ENCODE peak calls at places on chromosomes 6 and 20, in five cellular contexts. Q is dorsolateral prefrontal cortex; J is CD4-positive, alpha-beta T cell; H is psoas muscle; G is colonic mucosa. F is an unnamed sample.
A peak's percentile ranks its signal among the peaks of the same experiment; 100 is the strongest.

GRCh38 chr20:54257090-54257816 is 49.4 kb downstream of the PFDN4 start:
- DNase-seq in Q (no peak), J (no peak), H (no peak), G (no peak), F (no peak)

GRCh38 chr6:40822619-40823018 is 216.4 kb downstream of the UNC5CL start:
- DNase-seq in Q (no peak), J (no peak), H (no peak), G (no peak), F (no peak)

GRCh38 chr6:145830612-145831011 is 16.0 kb upstream of the FBXO30 start:
- DNase-seq in Q (no peak), J (no peak), H (no peak), G (no peak), F (no peak)

GRCh38 chr6:169933839-169934698 is 182.6 kb downstream of the ERMARD start:
- DNase-seq in Q (no peak), J (no peak), H (peak; percentile 85), G (peak; percentile 55), F (peak; percentile 75)

GRCh38 chr20:63589261-63590217 is 15.5 kb upstream of the HELZ2 start:
- DNase-seq in Q (no peak), J (no peak), H (no peak), G (no peak), F (peak; percentile 42)

GRCh38 chr20:57001126-57001767 is 265.2 kb downstream of the BMP7 start:
- DNase-seq in Q (no peak), J (no peak), H (no peak), G (no peak), F (no peak)

GRCh38 chr20:52251137-52251700 is 59.6 kb upstream of the ZFP64 start:
- DNase-seq in Q (no peak), J (no peak), H (no peak), G (no peak), F (no peak)

GRCh38 chr20:54122681-54123586 is 50.9 kb downstream of the CYP24A1 start:
- DNase-seq in Q (no peak), J (no peak), H (no peak), G (no peak), F (no peak)

GRCh38 chr6:48474764-48475674 is 364.0 kb upstream of the PTCHD4 start:
- DNase-seq in Q (no peak), J (no peak), H (no peak), G (no peak), F (no peak)

GRCh38 chr6:44022296-44022661 is 105.0 kb downstream of the MRPL14 start:
- DNase-seq in Q (no peak), J (no peak), H (no peak), G (no peak), F (no peak)

DNA sequence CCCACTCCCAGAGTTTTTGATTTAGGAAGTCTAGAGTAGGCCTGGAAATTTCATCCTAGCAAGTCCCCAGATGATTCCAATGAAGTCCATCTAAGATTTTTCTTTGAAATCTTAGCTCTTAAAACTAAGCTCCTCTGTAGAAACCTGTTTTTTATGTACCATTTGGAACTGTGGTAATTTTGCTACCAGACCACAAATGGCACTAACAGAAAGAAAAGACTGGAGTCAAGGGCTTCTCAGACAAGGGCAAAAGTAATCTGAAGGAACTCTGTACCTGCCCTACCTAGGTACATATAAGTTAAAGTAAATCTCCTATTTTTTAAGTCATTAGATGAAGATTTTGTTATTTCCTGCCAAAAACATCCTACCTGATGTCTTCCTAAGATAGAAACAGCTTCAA is 155.0 kb upstream of the HTR1E start:
- DNase-seq in Q (no peak), J (no peak), H (no peak), G (no peak), F (no peak)
- TF ChIP-seq CTCF in Q (no peak), J (no peak), H (no peak), G (no peak), F (no peak)

DNA sequence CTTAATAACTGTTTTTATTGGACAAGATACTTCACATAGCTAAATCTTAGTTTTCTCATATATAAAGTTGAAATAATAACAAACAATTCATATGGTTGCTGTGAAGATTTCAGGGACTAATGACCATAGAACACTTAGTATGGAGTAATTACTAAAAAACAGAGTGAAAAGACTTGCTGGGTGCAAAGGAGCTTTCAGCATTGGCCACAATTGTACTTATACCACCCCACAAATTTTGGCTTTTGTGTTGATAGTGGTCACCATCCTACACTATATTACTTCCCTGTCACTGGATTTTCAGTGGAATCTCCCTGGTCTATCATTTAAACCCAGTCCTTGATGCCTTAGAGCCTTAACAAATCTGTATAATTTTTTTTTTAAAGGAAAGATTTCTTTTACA is 398.6 kb upstream of the EPHA7 start:
- DNase-seq in Q (no peak), J (no peak), H (no peak), G (no peak), F (no peak)
- H3K27ac ChIP-seq in Q (no peak overlapping the region), J (no peak overlapping the region), H (no peak overlapping the region), G (no peak overlapping the region), F (no peak overlapping the region)

DNA sequence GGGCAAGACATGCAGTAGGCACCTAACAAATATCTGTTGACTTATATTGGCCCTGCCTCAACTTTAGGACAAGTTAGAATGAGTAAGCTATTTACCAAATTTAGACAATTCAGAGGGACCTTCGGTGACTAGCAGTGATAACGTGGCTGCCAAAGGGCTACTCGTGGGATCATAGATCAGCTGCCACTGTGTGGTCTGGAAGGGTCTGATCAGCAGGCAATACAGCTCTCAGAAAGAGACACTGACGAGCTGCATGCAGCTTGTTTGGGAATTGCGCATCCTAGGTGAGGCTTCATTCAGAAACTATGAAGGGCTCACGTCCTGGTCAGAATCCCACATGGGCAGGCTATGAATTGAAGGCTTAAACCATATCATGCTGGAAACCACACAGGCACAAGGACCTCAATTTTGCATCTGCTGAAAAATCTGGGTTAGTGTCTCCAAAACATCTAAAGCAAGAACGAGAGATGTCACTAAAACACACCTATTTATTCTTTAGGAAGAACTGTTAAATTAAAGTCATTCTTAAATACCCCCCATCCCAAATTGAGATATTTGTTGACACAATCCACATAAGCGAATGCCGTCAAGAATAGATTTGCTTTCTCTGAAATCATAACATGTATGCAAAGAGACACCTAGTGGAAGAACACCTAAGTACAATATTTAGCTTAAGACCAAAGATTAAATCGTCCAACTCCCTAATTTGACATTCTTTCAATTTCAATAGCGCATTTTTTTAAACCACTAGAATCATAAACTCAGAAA is 79.6 kb downstream of the IPCEF1 start:
- DNase-seq in Q (no peak), J (no peak), H (no peak), G (no peak), F (no peak)
- TF ChIP-seq CTCF in Q (peak; percentile 44), J (peak; percentile 74), H (peak; percentile 52), G (peak; percentile 45), F (peak; percentile 65)

GRCh38 chr6:122736166-122736565 is 43.4 kb upstream of the FABP7 start:
- DNase-seq in Q (no peak), J (no peak), H (no peak), G (no peak), F (no peak)

GRCh38 chr6:122734529-122735203 is 44.9 kb upstream of the FABP7 start:
- DNase-seq in Q (no peak), J (no peak), H (no peak), G (no peak), F (no peak)

GRCh38 chr6:122736606-122737005 is 42.9 kb upstream of the FABP7 start:
- DNase-seq in Q (no peak), J (no peak), H (no peak), G (no peak), F (no peak)

GRCh38 chr6:122733259-122733658 is 46.3 kb upstream of the FABP7 start:
- DNase-seq in Q (no peak), J (no peak), H (no peak), G (no peak), F (no peak)

DNA sequence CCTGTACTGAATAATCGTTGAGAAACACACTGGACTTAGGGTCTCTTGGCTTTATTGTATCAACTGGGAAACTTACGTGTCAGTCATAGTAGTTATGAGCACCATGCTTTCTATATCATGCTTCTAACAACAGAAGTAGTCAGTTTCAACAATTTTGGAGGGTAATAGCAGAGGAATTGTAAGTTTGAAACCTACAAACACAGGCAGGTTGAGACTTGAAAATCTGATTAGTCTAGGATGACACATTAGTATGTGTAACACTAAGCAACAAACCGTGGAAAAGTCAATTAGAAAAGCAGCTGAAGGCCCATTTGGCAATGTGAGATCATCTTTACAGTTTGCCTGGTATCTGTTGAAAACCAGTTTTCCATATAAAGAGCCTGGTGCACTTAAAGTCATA is 43.9 kb upstream of the FABP7 start:
- DNase-seq in Q (no peak), J (no peak), H (no peak), G (no peak), F (no peak)
- H3K27ac ChIP-seq in Q (no peak overlapping the region), J (no peak overlapping the region), H (no peak overlapping the region), G (no peak overlapping the region), F (no peak overlapping the region)

GRCh38 chr20:59640267-59640666 is 35.9 kb downstream of the PHACTR3 start:
- DNase-seq in Q (no peak), J (no peak), H (no peak), G (peak; percentile 7), F (no peak)
- TF ChIP-seq CTCF in Q (no peak), J (no peak), H (no peak), G (no peak), F (no peak)

GRCh38 chr6:161125591-161125990 is 134.0 kb downstream of the MAP3K4 start:
- DNase-seq in Q (no peak), J (no peak), H (no peak), G (no peak), F (no peak)

GRCh38 chr6:161128680-161129196 is 137.2 kb downstream of the MAP3K4 start:
- DNase-seq in Q (no peak), J (no peak), H (no peak), G (no peak), F (no peak)

GRCh38 chr6:161130606-161131005 is 139.0 kb downstream of the MAP3K4 start:
- DNase-seq in Q (no peak), J (no peak), H (no peak), G (no peak), F (no peak)

GRCh38 chr6:161128230-161128629 is 136.7 kb downstream of the MAP3K4 start:
- DNase-seq in Q (no peak), J (no peak), H (no peak), G (no peak), F (no peak)

DNA sequence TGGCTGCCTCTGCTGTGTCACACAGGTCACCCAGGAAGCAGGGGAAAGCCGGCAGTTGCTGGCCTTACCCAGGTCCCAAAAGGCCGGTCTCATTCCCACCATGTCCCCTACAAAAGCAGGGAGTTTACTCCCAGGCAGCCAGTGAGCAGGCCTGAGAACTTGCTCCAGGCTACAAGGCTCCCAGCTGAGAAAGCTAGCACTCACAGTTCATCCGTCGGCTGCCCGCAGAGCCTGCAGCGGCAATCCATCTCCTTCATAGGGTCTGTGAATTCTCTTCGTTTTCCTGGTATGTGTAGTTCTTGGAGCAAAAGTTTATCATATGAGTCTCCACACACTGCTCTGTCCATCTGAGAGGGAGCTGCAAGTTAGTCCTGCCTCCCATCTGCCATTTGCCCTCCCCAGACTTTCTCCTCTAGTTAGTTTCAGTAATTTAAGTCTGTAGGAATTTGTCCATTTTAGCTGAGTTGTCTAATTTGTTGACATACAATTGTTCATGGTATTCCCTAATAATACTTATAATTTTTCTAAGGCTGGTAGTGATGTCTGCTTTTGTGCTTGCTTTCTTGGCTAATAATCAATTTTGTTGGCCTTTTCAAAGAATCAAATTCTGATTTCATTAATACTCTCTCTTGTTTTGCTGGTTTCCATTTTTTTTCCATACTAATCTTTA is 135.6 kb downstream of the MAP3K4 start:
- DNase-seq in Q (no peak), J (no peak), H (no peak), G (no peak), F (no peak)
- H3K27ac ChIP-seq in Q (no peak overlapping the region), J (no peak overlapping the region), H (no peak overlapping the region), G (no peak overlapping the region), F (no peak overlapping the region)

GRCh38 chr6:110509617-110510231 is 33.3 kb upstream of the SLC22A16 start:
- DNase-seq in Q (no peak), J (no peak), H (no peak), G (peak; percentile 28), F (no peak)
- TF ChIP-seq CTCF in Q (no peak), J (no peak), H (no peak), G (no peak), F (no peak)

F was measured in lower lobe of right lung.